ENCODE peak calls at places on chromosomes 4 and X, in six cellular contexts. N is ACHN, B is AG09319, M is body of pancreas, W is hypothalamus, C is germinal center. P is an unnamed sample.

GRCh38 chr4:177569443-177569842 is 127.2 kb upstream of the AGA start:
- DNase-seq in B (no peak), M (no peak), C (no peak), N (no peak), W (no peak), P (no peak)

GRCh38 chr4:41160010-41160789 is 54.1 kb downstream of the APBB2 start:
- DNase-seq in M (no peak), C (no peak), N (peak), B (no peak), W (no peak), P (no peak)

GRCh38 chr4:101774807-101775206 is 15.7 kb upstream of the BANK1 start:
- DNase-seq in N (no peak), B (peak), C (no peak), M (no peak), W (no peak), P (peak)

GRCh38 chr4:176319237-176319703 is 496 bp upstream of the SPCS3 start:
- DNase-seq in M (no peak), C (no peak), B (no peak), N (no peak), W (no peak), P (no peak)

GRCh38 chr4:54657194-54657555 is 582 bp upstream of the KIT start:
- DNase-seq in C (peak), W (no peak), N (no peak), M (no peak), B (no peak), P (no peak)

GRCh38 chrX:23841847-23842522 is 59.0 kb downstream of the SAT1 start:
- DNase-seq in B (no peak), W (no peak), M (no peak), C (no peak), N (no peak), P (no peak)

GRCh38 chr4:47774078-47774477 is 63.8 kb downstream of the CORIN start:
- DNase-seq in W (no peak), C (no peak), N (no peak), B (no peak), M (peak), P (no peak)

GRCh38 chr4:122224348-122224747 is 72.2 kb downstream of the BLTP1 start:
- DNase-seq in B (no peak), W (no peak), M (no peak), C (no peak), N (no peak), P (no peak)

GRCh38 chr4:114302472-114302871 is 296.1 kb upstream of the UGT8 start:
- DNase-seq in N (no peak), W (no peak), B (no peak), M (no peak), C (no peak), P (no peak)

GRCh38 chrX:13022926-13023325 is 21.5 kb downstream of the FAM9C start:
- DNase-seq in N (no peak), C (no peak), M (no peak), W (no peak), B (no peak), P (no peak)

GRCh38 chr4:83234902-83235644 is 49.5 kb downstream of the COQ2 start:
- DNase-seq in C (no peak), M (no peak), W (no peak), B (no peak), N (no peak), P (peak)

GRCh38 chrX:34638116-34638515 is 19.0 kb downstream of the TMEM47 start:
- DNase-seq in C (no peak), W (no peak), B (no peak), M (peak), N (peak), P (peak)

GRCh38 chr4:148964456-148964855 is 522.2 kb upstream of the NR3C2 start:
- DNase-seq in M (no peak), N (no peak), W (no peak), B (no peak), C (no peak), P (no peak)

GRCh38 chrX:30665471-30665870 is 12.2 kb downstream of the GK start:
- DNase-seq in N (no peak), W (no peak), B (no peak), C (no peak), M (no peak), P (no peak)

GRCh38 chr4:10656988-10657387 is 27.6 kb downstream of the CLNK start:
- DNase-seq in N (no peak), W (no peak), B (no peak), C (no peak), M (no peak), P (peak)

GRCh38 chr4:93788712-93789111 is 39.8 kb upstream of the ATOH1 start:
- DNase-seq in B (no peak), M (no peak), W (no peak), C (no peak), N (peak), P (no peak)

GRCh38 chrX:329291-329910 is 10.8 kb upstream of the GTPBP6 start:
- DNase-seq in C (no peak), B (no peak), N (no peak), M (no peak), W (no peak), P (no peak)

GRCh38 chrX:63784902-63785692 is at the start of gene ARHGEF9:
- DNase-seq in B (no peak), W (peak), C (no peak), M (peak), N (no peak), P (no peak)

GRCh38 chrX:129520151-129520550 is 3.1 kb downstream of the SMARCA1 start:
- DNase-seq in B (no peak), W (no peak), M (no peak), C (no peak), N (no peak), P (no peak)

GRCh38 chr4:24603343-24603742 is 19.0 kb upstream of the DHX15 start:
- DNase-seq in W (no peak), N (no peak), M (no peak), B (no peak), C (no peak), P (no peak)

GRCh38 chrX:135973025-135973547 is 702 bp downstream of the MMGT1 start:
- DNase-seq in C (no peak), N (peak), M (peak), W (peak), B (no peak), P (no peak)

GRCh38 chr4:174304664-174305063 is 21.0 kb downstream of the CEP44 start:
- DNase-seq in B (no peak), W (no peak), C (no peak), M (no peak), N (no peak), P (no peak)

GRCh38 chr4:158856852-158857251 is 88.0 kb downstream of the FNIP2 start:
- DNase-seq in C (peak), W (no peak), N (peak), B (peak), M (no peak), P (peak)

GRCh38 chr4:108571027-108571569 is 49.3 kb upstream of the RPL34 start:
- DNase-seq in C (no peak), W (no peak), M (no peak), B (no peak), N (no peak), P (no peak)

GRCh38 chr4:188781655-188782054 is 642.4 kb downstream of the TRIML1 start:
- DNase-seq in M (no peak), W (no peak), C (no peak), B (no peak), N (peak), P (no peak)

GRCh38 chrX:77436682-77437081 is 10.5 kb upstream of the FGF16 start:
- DNase-seq in B (no peak), C (no peak), N (no peak), W (no peak), M (no peak), P (no peak)

GRCh38 chrX:55127692-55128091 is 38.9 kb downstream of the PAGE2 start:
- DNase-seq in M (no peak), C (no peak), N (no peak), W (no peak), B (no peak), P (no peak)

GRCh38 chr4:6071959-6072720 is 53.9 kb upstream of the C4orf50 start:
- DNase-seq in C (no peak), N (no peak), B (no peak), W (peak), M (peak), P (no peak)